ENCODE peak calls at places on chromosome 14, in ten cellular contexts. C is pancreas; Q is DMS79; E is AG08395; G is lung; X is cardiac fibroblast; O is iPS-NIHi11; K is H4; R is B cell; I is activated CD8-positive, alpha-beta memory T cell treated with anti-CD3 and anti-CD28 coated beads, Interleukin-2, amount 50 U/mL, for 4 hours. S is an unnamed sample.

GRCh38 chr14:64841772-64842490 is 37.8 kb downstream of the SPTB start:
- DNase-seq in X (no peak), E (peak), O (no peak), Q (no peak), I (no peak), R (no peak), G (no peak), K (no peak), C (no peak), S (no peak)

GRCh38 chr14:89025581-89026236 is 201.3 kb downstream of the TTC8 start:
- DNase-seq in I (no peak), K (no peak), X (peak), O (no peak), Q (no peak), G (no peak), R (no peak), E (peak), C (no peak), S (no peak)

GRCh38 chr14:30375280-30375892 is 183.6 kb upstream of the G2E3 start:
- DNase-seq in O (peak), Q (no peak), G (peak), R (peak), X (peak), E (peak), K (peak), I (peak), C (peak), S (peak)

GRCh38 chr14:30621354-30621953 is 665 bp upstream of the SCFD1 start:
- DNase-seq in X (peak), C (no peak), E (peak), Q (no peak), O (peak), R (no peak), K (no peak), G (no peak), I (no peak), S (no peak)

GRCh38 chr14:63229330-63230059 is 25.3 kb downstream of the RHOJ start:
- DNase-seq in R (no peak), X (no peak), C (no peak), I (no peak), E (no peak), O (no peak), Q (no peak), G (no peak), K (no peak), S (no peak)

GRCh38 chr14:105844810-105845724 is 318.7 kb downstream of the TMEM121 start:
- DNase-seq in R (no peak), C (no peak), X (no peak), Q (no peak), E (no peak), I (no peak), O (no peak), G (no peak), K (no peak), S (no peak)

GRCh38 chr14:22190411-22191191 is 398.4 kb downstream of the DAD1 start:
- DNase-seq in E (no peak), C (no peak), I (no peak), R (no peak), K (peak), X (peak), O (no peak), Q (no peak), G (no peak), S (no peak)

GRCh38 chr14:24876996-24877395 is 173.0 kb downstream of the STXBP6 start:
- DNase-seq in E (no peak), G (no peak), C (no peak), Q (no peak), I (no peak), K (no peak), R (no peak), O (no peak), X (no peak), S (no peak)

GRCh38 chr14:70822706-70823185 is 13.4 kb upstream of the MAP3K9 start:
- DNase-seq in O (peak), I (peak), K (no peak), E (no peak), R (no peak), G (no peak), C (peak), X (peak), Q (peak), S (no peak)

GRCh38 chr14:99509871-99510555 is 28.8 kb downstream of the CCNK start:
- DNase-seq in I (no peak), Q (no peak), K (no peak), G (no peak), C (no peak), R (no peak), X (no peak), E (no peak), O (no peak), S (no peak)

GRCh38 chr14:45658226-45658916 is 405.4 kb upstream of the MIS18BP1 start:
- DNase-seq in I (no peak), O (no peak), Q (no peak), R (no peak), K (no peak), G (no peak), E (no peak), C (no peak), X (no peak), S (no peak)

GRCh38 chr14:85554106-85554505 is 24.2 kb downstream of the FLRT2 start:
- DNase-seq in R (no peak), K (no peak), I (no peak), E (no peak), C (no peak), O (no peak), X (no peak), Q (no peak), G (no peak), S (no peak)

S was measured in NCI-H748 treated with DMSO at 0.1 percent for 48 hours.